ENCODE peak calls at places on chromosome 2, in eight cellular contexts. W, A, N, G, J, O, U and K are unnamed samples.

GRCh38 chr2:205270689-205271088 is 411.6 kb upstream of the NRP2 start:
- DNase-seq in N (no peak), A (no peak), J (no peak), W (no peak), U (no peak), O (no peak), G (no peak), K (no peak)

GRCh38 chr2:168753765-168754334 is 48.6 kb upstream of the NOSTRIN start:
- DNase-seq in O (no peak), W (no peak), G (no peak), J (no peak), A (no peak), N (no peak), U (no peak), K (no peak)

GRCh38 chr2:96412307-96413066 is 76.9 kb downstream of the NCAPH start:
- DNase-seq in U (no peak), W (no peak), N (no peak), A (no peak), O (no peak), G (peak; percentile 34), J (no peak), K (no peak)

GRCh38 chr2:205755923-205756322 is 73.6 kb downstream of the NRP2 start:
- DNase-seq in N (peak; percentile 39), J (no peak), A (no peak), O (peak; percentile 38), U (no peak), W (no peak), G (no peak), K (no peak)

GRCh38 chr2:142805244-142805643 is 72.2 kb upstream of the KYNU start:
- DNase-seq in U (no peak), W (no peak), N (no peak), O (no peak), G (no peak), A (no peak), J (no peak), K (no peak)

GRCh38 chr2:68925298-68925885 is 27.3 kb downstream of the GKN2 start:
- DNase-seq in G (no peak), J (peak; percentile 62), A (peak; percentile 48), U (peak; percentile 84), W (no peak), N (no peak), O (peak; percentile 35), K (peak; percentile 35)

GRCh38 chr2:208186465-208186864 is 3.4 kb downstream of the C2orf80 start:
- DNase-seq in N (no peak), U (peak; percentile 54), J (no peak), O (no peak), G (no peak), W (no peak), A (no peak), K (no peak)

GRCh38 chr2:21650566-21650965 is 526.8 kb downstream of the TDRD15 start:
- DNase-seq in U (no peak), A (no peak), N (no peak), W (no peak), G (no peak), O (no peak), J (no peak), K (no peak)

GRCh38 chr2:14072338-14072737 is 560.2 kb upstream of the LRATD1 start:
- DNase-seq in G (no peak), W (no peak), A (no peak), O (no peak), U (no peak), N (no peak), J (no peak), K (no peak)

GRCh38 chr2:64283641-64284371 is 139.6 kb upstream of the PELI1 start:
- DNase-seq in N (no peak), W (no peak), J (no peak), U (no peak), G (no peak), A (no peak), O (no peak), K (no peak)

GRCh38 chr2:1727101-1727771 is 17.1 kb downstream of the PXDN start:
- DNase-seq in N (no peak), O (peak; percentile 24), U (no peak), W (no peak), A (no peak), J (no peak), G (peak; percentile 58), K (no peak)

GRCh38 chr2:38173690-38174089 is 97.7 kb upstream of the CYP1B1 start:
- DNase-seq in J (no peak), U (no peak), G (no peak), A (no peak), N (no peak), W (no peak), O (no peak), K (no peak)

GRCh38 chr2:37775908-37776250 is 104.4 kb upstream of the CDC42EP3 start:
- DNase-seq in O (no peak), U (peak; percentile 6), W (no peak), G (no peak), N (no peak), A (no peak), J (no peak), K (no peak)

GRCh38 chr2:6068441-6068935 is 376.3 kb downstream of the SOX11 start:
- DNase-seq in J (no peak), N (no peak), O (no peak), U (no peak), A (no peak), W (no peak), G (no peak), K (no peak)

GRCh38 chr2:183868707-183869106 is 729.6 kb upstream of the ZNF804A start:
- DNase-seq in G (no peak), W (no peak), J (peak; percentile 46), N (no peak), A (no peak), O (no peak), U (no peak), K (no peak)

DNA sequence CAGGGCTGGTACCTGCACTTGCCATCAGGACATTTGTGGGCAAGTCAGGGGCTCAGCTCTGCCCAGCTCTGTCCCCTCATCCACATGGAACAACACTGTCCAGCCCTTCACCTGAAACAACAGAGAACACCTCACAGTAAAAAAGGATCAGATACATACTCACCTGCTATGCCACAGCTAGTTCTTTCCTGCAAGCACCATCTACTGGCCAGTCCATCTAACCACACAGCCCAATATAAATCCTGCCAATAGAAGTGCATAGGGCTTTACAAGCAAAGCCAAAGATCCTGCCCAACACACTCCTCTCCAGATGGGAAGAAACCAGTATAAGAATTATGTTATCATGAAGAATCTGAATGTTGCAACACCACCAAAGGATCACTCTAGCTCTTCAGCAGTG is 52.2 kb upstream of the GALNT13 start:
- DNase-seq in G (no peak), N (no peak), W (no peak), U (peak; percentile 26), O (no peak), A (no peak), J (no peak), K (no peak)
- TF ChIP-seq CTCF in G (no peak), N (no peak), W (no peak), U (peak; percentile 43), O (no peak), A (peak; percentile 21), J (no peak), K (no peak)

GRCh38 chr2:180254872-180255271 is 247.8 kb upstream of the CWC22 start:
- DNase-seq in O (no peak), W (no peak), A (no peak), N (no peak), U (no peak), G (no peak), J (no peak), K (no peak)
- H3K36me3 ChIP-seq in O (no peaks in the 10 kb centered on the region), W (no peaks in the 10 kb centered on the region), A (no peaks in the 10 kb centered on the region), N (no peaks in the 10 kb centered on the region), U (no peaks in the 10 kb centered on the region), G (no peaks in the 10 kb centered on the region), J (no peaks in the 10 kb centered on the region), K (no peaks in the 10 kb centered on the region)

GRCh38 chr2:31983762-31984467 is 26.9 kb downstream of the MEMO1 start:
- DNase-seq in W (no peak), N (no peak), J (peak; percentile 45), U (no peak), A (no peak), O (no peak), G (no peak), K (no peak)

GRCh38 chr2:31978436-31978835 is 32.4 kb downstream of the MEMO1 start:
- DNase-seq in U (no peak), O (no peak), A (no peak), J (no peak), G (no peak), N (no peak), W (no peak), K (no peak)

GRCh38 chr2:31979966-31980365 is 30.8 kb downstream of the MEMO1 start:
- DNase-seq in G (no peak), U (no peak), N (no peak), A (no peak), J (no peak), W (no peak), O (no peak), K (no peak)

GRCh38 chr2:31978998-31979397 is 31.8 kb downstream of the MEMO1 start:
- DNase-seq in J (no peak), U (no peak), N (no peak), G (no peak), W (no peak), O (no peak), A (no peak), K (no peak)

DNA sequence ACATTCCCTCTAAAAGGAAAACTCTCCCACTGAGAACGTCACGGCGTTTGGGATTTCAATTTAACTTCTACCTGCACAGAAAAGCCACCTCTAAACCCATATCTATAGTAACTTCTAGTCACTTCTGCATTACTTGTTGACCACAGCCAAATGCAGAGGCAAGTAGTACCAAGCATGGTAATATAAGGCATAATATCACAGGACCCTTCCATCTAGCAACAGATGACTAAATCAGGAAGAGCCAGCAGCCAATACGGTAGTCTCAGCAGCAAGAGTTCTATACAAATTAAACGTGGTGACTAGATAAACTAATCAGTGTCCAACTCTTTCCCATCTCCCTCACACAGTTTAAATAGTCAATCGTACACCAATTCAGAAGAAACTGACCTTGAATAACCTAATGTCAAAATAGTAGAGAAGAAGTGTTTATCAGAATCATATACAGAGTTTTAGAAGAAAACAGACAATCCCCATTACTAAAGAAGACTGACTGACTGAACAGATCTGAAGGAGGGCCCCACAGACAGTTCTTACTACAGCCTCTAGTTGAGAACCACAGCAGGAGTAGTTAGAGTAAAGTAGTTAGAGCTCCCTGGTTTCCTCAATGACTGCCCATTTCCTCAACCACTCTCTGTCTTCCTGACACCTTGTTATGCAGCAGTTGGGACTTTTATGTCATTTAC is 30.0 kb downstream of the MEMO1 start:
- DNase-seq in G (no peak), U (peak; percentile 71), N (no peak), J (peak; percentile 23), O (no peak), A (no peak), W (no peak), K (no peak)
- TF ChIP-seq CTCF in G (no peak), U (no peak), N (no peak), J (no peak), O (no peak), A (no peak), W (no peak), K (no peak)

GRCh38 chr2:55598056-55598795 is 19.2 kb downstream of the PPP4R3B start:
- DNase-seq in W (no peak), A (no peak), U (no peak), N (no peak), J (no peak), O (no peak), G (no peak), K (no peak)

GRCh38 chr2:55590810-55591440 is 26.5 kb downstream of the PPP4R3B start:
- DNase-seq in O (no peak), U (no peak), N (no peak), G (no peak), A (peak; percentile 76), J (peak; percentile 71), W (no peak), K (no peak)

GRCh38 chr2:55592130-55592529 is 25.3 kb downstream of the PPP4R3B start:
- DNase-seq in A (no peak), W (no peak), N (no peak), U (no peak), J (no peak), G (no peak), O (no peak), K (no peak)

GRCh38 chr2:55595536-55595935 is 21.9 kb downstream of the PPP4R3B start:
- DNase-seq in O (no peak), J (no peak), A (no peak), N (no peak), U (no peak), G (no peak), W (no peak), K (no peak)
- H3K36me3 ChIP-seq in O (peaks cover 16% of the 10 kb centered on the region), J (peaks cover 14% of the 10 kb centered on the region), A (peaks cover 4% of the 10 kb centered on the region), N (peaks cover 24% of the 10 kb centered on the region), U (no peaks in the 10 kb centered on the region), G (peaks cover 22% of the 10 kb centered on the region), W (peaks cover 14% of the 10 kb centered on the region), K (peaks cover 8% of the 10 kb centered on the region)